ENCODE peak calls at places on chromosomes 13 and 19, in six cellular contexts. Y is type B pancreatic cell, L is fibroblast of pulmonary artery, K is body of pancreas, R is anterior cingulate cortex, B is fibroblast of the aortic adventitia. O is an unnamed sample.

GRCh38 chr19:48556163-48556562 is 4.2 kb downstream of the SULT2B1 start:
- DNase-seq in L (peak; percentile 72), B (peak; percentile 59), R (no peak), K (no peak), Y (no peak), O (no peak)

GRCh38 chr19:7348587-7349230 is at the start of gene ARHGEF18:
- DNase-seq in K (no peak), Y (no peak), R (no peak), L (no peak), B (no peak), O (no peak)

GRCh38 chr19:41694831-41695635 is 7.0 kb upstream of the CEACAM7 start:
- DNase-seq in R (no peak), Y (peak; percentile 29), K (no peak), B (no peak), L (no peak), O (no peak)

GRCh38 chr13:73715910-73716257 is 418.3 kb downstream of the KLF12 start:
- DNase-seq in B (no peak), R (no peak), Y (no peak), K (no peak), L (no peak), O (no peak)

GRCh38 chr19:52170304-52170703 is 1.1 kb downstream of the ZNF836 start:
- DNase-seq in B (no peak), K (no peak), L (no peak), R (no peak), Y (no peak), O (no peak)

GRCh38 chr13:39554371-39554770 is 48.6 kb downstream of the LHFPL6 start:
- DNase-seq in L (no peak), Y (no peak), B (peak; percentile 18), R (no peak), K (no peak), O (no peak)

GRCh38 chr19:52464798-52465470 is 11.6 kb downstream of the ZNF578 start:
- DNase-seq in R (no peak), B (no peak), L (no peak), Y (no peak), K (no peak), O (peak; percentile 7)

GRCh38 chr19:10295305-10295846 is 5.6 kb downstream of the ICAM5 start:
- DNase-seq in K (no peak), Y (no peak), L (no peak), R (no peak), B (no peak), O (no peak)

GRCh38 chr19:50333235-50333736 is 4.1 kb upstream of the KCNC3 start:
- DNase-seq in L (peak; percentile 78), B (peak; percentile 72), R (peak; percentile 95), Y (peak; percentile 94), K (peak; percentile 90), O (peak; percentile 91)

GRCh38 chr13:76462003-76462402 is 424.2 kb downstream of the KCTD12 start:
- DNase-seq in K (no peak), R (no peak), Y (no peak), L (no peak), B (no peak), O (no peak)

GRCh38 chr19:43462887-43463380 is 2.5 kb downstream of the LYPD3 start:
- DNase-seq in K (no peak), L (no peak), Y (no peak), R (no peak), B (no peak), O (no peak)

GRCh38 chr19:49441210-49441959 is at the start of gene SLC17A7:
- DNase-seq in K (no peak), R (peak; percentile 68), Y (no peak), L (no peak), B (no peak), O (peak; percentile 71)

GRCh38 chr13:21663197-21663596 is 7.7 kb upstream of the FGF9 start:
- DNase-seq in L (no peak), R (no peak), B (no peak), K (no peak), Y (no peak), O (no peak)

GRCh38 chr13:41568990-41569387 is 111.6 kb downstream of the RGCC start:
- DNase-seq in L (peak; percentile 71), K (no peak), R (no peak), B (peak; percentile 84), Y (no peak), O (no peak)

GRCh38 chr13:91014696-91015095 is 332.8 kb upstream of the MIR17HG start:
- DNase-seq in L (peak; percentile 14), Y (no peak), B (no peak), R (no peak), K (no peak), O (no peak)

GRCh38 chr19:40059624-40060023 is 3.6 kb upstream of the ZNF780B start:
- DNase-seq in R (no peak), B (no peak), Y (no peak), L (no peak), K (no peak), O (no peak)

GRCh38 chr19:28264556-28264955 is 948.4 kb downstream of the UQCRFS1 start:
- DNase-seq in Y (no peak), R (no peak), L (no peak), K (no peak), B (no peak), O (no peak)

GRCh38 chr19:50844296-50844935 is 10.3 kb upstream of the KLK3 start:
- DNase-seq in R (no peak), Y (no peak), K (no peak), L (no peak), B (no peak), O (no peak)

GRCh38 chr19:30817965-30818364 is 445.8 kb downstream of the ZNF536 start:
- DNase-seq in B (no peak), Y (no peak), K (no peak), R (no peak), L (no peak), O (no peak)

GRCh38 chr13:100550433-100550832 is 38.2 kb downstream of the GGACT start:
- DNase-seq in L (peak; percentile 54), Y (peak; percentile 56), R (no peak), B (peak; percentile 75), K (no peak), O (peak; percentile 59)

GRCh38 chr19:36950335-36951119 is 34.4 kb downstream of the ZNF568 start:
- DNase-seq in L (no peak), Y (no peak), K (no peak), R (no peak), B (no peak), O (no peak)